ENCODE peak calls at places on chromosomes 3 and 15, in six cellular contexts. Q, V, L, T, S and K are unnamed samples.

GRCh38 chr3:81726132-81726531 is 35.3 kb downstream of the GBE1 start:
- DNase-seq in Q (no peak), V (no peak), L (no peak), T (peak), S (no peak), K (no peak)

GRCh38 chr3:144437989-144438388 is 466.4 kb downstream of the DIPK2A start:
- DNase-seq in Q (no peak), V (no peak), L (no peak), T (no peak), S (no peak), K (no peak)

GRCh38 chr15:59138243-59138642 is 33.3 kb downstream of the CCNB2 start:
- DNase-seq in Q (peak), V (peak), L (no peak), T (no peak), S (peak), K (peak)

GRCh38 chr3:140601881-140602280 is 76.0 kb upstream of the TRIM42 start:
- DNase-seq in Q (no peak), V (no peak), L (no peak), T (no peak), S (no peak), K (no peak)

GRCh38 chr3:79258479-79258878 is 509.3 kb downstream of the ROBO1 start:
- DNase-seq in Q (no peak), V (no peak), L (no peak), T (no peak), S (no peak), K (no peak)

GRCh38 chr3:72161870-72162617 is 377.1 kb upstream of the PROK2 start:
- DNase-seq in Q (no peak), V (no peak), L (no peak), T (no peak), S (peak), K (peak)

GRCh38 chr15:33107950-33108349 is 86.6 kb downstream of the FMN1 start:
- DNase-seq in Q (no peak), V (no peak), L (no peak), T (no peak), S (no peak), K (no peak)

GRCh38 chr3:31240466-31240865 is 292.3 kb upstream of the STT3B start:
- DNase-seq in Q (no peak), V (no peak), L (no peak), T (no peak), S (no peak), K (no peak)

GRCh38 chr15:36501063-36501678 is 78.3 kb upstream of the CDIN1 start:
- DNase-seq in Q (peak), V (peak), L (no peak), T (peak), S (peak), K (peak)

GRCh38 chr15:78979456-78980320 is 34.8 kb upstream of the CTSH start:
- DNase-seq in Q (peak), V (peak), L (peak), T (no peak), S (peak), K (peak)

GRCh38 chr15:69034352-69034751 is 19.9 kb downstream of the NOX5 start:
- DNase-seq in Q (no peak), V (no peak), L (no peak), T (peak), S (no peak), K (no peak)

GRCh38 chr15:93308026-93308670 is 219.1 kb upstream of the RGMA start:
- DNase-seq in Q (no peak), V (no peak), L (no peak), T (no peak), S (no peak), K (no peak)

GRCh38 chr3:7978104-7978457 is 523.5 kb upstream of the LMCD1 start:
- DNase-seq in Q (no peak), V (no peak), L (no peak), T (no peak), S (no peak), K (no peak)